ENCODE peak calls at places on chromosomes 3 and 15, in six cellular contexts. A is neuronal stem cell, D is IMR-90, R is H9, K is trophoblast cell, Q is H1. M is an unnamed sample.

GRCh38 chr3:70245746-70246525 is 66.5 kb downstream of the MDFIC2 start:
- DNase-seq in D (no peak), K (no peak), Q (no peak), R (no peak), A (no peak), M (no peak)

GRCh38 chr3:120094776-120095225 is 554 bp upstream of the GSK3B start:
- DNase-seq in K (peak), A (peak), D (peak), R (peak), Q (peak), M (peak)

GRCh38 chr3:47850062-47850802 is 47.3 kb downstream of the DHX30 start:
- DNase-seq in K (no peak), A (no peak), D (peak), Q (no peak), R (no peak), M (peak)

GRCh38 chr3:2784627-2785026 is 325.5 kb downstream of the IL5RA start:
- DNase-seq in A (no peak), Q (no peak), R (no peak), D (no peak), K (no peak), M (no peak)

GRCh38 chr3:169528289-169528688 is 135.2 kb downstream of the MECOM start:
- DNase-seq in D (peak), R (no peak), Q (no peak), K (no peak), A (no peak), M (no peak)

GRCh38 chr3:37494206-37494605 is 319.8 kb upstream of the LRRFIP2 start:
- DNase-seq in R (no peak), D (no peak), K (no peak), A (no peak), Q (no peak), M (no peak)

GRCh38 chr15:74044267-74045110 is 37.9 kb downstream of the GOLGA6A start:
- DNase-seq in R (no peak), D (no peak), Q (no peak), K (no peak), A (no peak), M (no peak)

GRCh38 chr3:129942296-129942695 is 32.2 kb upstream of the TRH start:
- DNase-seq in R (peak), D (peak), A (peak), K (peak), Q (peak), M (peak)

DNA sequence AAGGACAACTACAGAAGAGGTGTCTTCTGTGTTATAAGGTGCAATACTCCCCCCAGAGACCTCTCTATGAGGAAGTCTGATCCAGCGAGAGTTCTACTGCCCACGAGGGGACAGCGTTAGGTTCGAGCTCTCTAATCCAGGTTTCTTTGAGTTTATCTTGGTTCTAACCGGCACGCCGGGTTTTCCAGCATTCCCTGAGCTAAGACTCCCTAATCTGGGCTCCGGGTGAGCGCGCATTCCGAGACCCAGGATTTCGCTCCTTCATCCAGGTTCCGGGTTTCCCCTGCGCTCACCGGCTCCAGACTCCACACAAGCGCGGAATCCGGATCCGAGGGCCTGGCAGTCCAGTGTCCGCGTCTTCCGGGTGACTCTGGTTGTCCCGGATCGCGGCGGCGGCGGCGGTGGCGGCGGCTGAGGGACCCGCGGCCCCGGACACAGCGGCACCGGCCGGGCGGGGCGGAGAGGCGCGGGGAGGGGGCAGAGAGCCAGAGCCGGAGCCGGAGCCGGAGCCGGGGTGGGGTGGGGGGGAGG is at the start of gene ZNF609:
- DNase-seq in D (peak), R (peak), Q (peak), K (peak), A (peak), M (peak)
- H2BK5ac ChIP-seq in D (peak), R (no peak), Q (peak), K (peak), A (no peak), M (peak)

GRCh38 chr3:89964347-89964746 is 856.9 kb downstream of the EPHA3 start:
- DNase-seq in R (no peak), K (no peak), A (no peak), D (peak), Q (no peak), M (peak)
- H3K14ac ChIP-seq in R (no peak), K (no peak), A (no peak), D (no peak), Q (no peak), M (no peak)

GRCh38 chr3:67700596-67700995 is 46.2 kb upstream of the SUCLG2 start:
- DNase-seq in D (no peak), A (no peak), Q (no peak), R (no peak), K (no peak), M (no peak)
- H4K91ac ChIP-seq in D (no peak), A (no peak), Q (no peak), R (no peak), K (no peak), M (no peak)

GRCh38 chr3:160684368-160684740 is 7.4 kb downstream of the ARL14 start:
- DNase-seq in A (no peak), R (no peak), D (no peak), K (no peak), Q (no peak), M (no peak)
- H2BK5ac ChIP-seq in A (no peak), R (no peak), D (no peak), K (no peak), Q (no peak), M (no peak)

GRCh38 chr3:195086341-195086740 is 184.6 kb downstream of the XXYLT1 start:
- DNase-seq in Q (no peak), K (no peak), D (no peak), R (no peak), A (no peak), M (no peak)
- H3K14ac ChIP-seq in Q (no peak), K (no peak), D (no peak), R (no peak), A (no peak), M (no peak)

GRCh38 chr3:21531909-21532308 is 219.1 kb downstream of the ZNF385D start:
- DNase-seq in Q (no peak), R (no peak), D (no peak), K (no peak), A (no peak), M (no peak)
- H4K91ac ChIP-seq in Q (no peak), R (no peak), D (no peak), K (no peak), A (no peak), M (no peak)

GRCh38 chr3:32501785-32502088 is 915 bp downstream of the CMTM6 start:
- DNase-seq in Q (no peak), K (no peak), A (no peak), R (no peak), D (no peak), M (no peak)

GRCh38 chr3:32500225-32500624 is 2.4 kb downstream of the CMTM6 start:
- DNase-seq in D (peak), K (no peak), A (no peak), Q (no peak), R (no peak), M (no peak)

GRCh38 chr3:32500880-32501784 is 1.5 kb downstream of the CMTM6 start:
- DNase-seq in D (no peak), K (peak), Q (no peak), R (no peak), A (no peak), M (peak)

GRCh38 chr3:32502944-32503286 is 263 bp upstream of the CMTM6 start:
- DNase-seq in Q (no peak), K (no peak), A (no peak), R (no peak), D (no peak), M (no peak)

GRCh38 chr3:32502089-32502943 is at the start of gene CMTM6:
- DNase-seq in R (peak), Q (no peak), D (peak), K (peak), A (peak), M (peak)
- H2BK5ac ChIP-seq in R (no peak), Q (no peak), D (peak), K (peak), A (peak), M (peak)

DNA sequence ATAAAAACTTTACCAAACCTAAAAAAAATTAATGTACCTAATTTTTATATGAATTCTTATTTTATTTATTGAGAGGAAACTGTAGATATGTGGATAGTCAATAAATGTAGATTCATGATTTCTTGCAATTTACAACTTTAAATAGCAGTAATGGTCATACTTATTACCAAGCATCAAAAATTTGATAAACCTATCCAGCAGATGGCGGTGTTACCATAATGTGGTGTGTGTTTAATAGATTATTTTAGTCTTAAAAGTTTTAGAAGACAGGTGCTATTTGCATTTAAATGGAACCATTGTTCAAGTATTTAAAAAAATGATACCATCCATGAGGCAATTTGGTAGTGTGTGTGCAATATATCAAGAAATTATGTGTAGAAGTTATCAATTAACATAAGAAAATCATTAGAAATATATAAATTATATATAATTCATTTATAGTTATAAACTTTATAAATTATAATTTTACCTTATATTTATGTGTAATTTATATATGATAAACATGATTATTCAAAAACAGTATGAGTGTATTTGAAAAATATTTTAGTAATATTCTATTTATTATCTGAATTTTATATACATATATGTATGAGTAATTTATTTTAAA is 176.0 kb upstream of the BCHE start:
- DNase-seq in Q (no peak), R (no peak), D (peak), A (peak), K (peak), M (peak)
- H3K14ac ChIP-seq in Q (no peak), R (no peak), D (no peak), A (no peak), K (no peak), M (no peak)

M was measured in mesenchymal stem cell.